ENCODE peak calls at places on chromosomes 12 and 14, in eight cellular contexts. B is HepG2, E is A549, J is transverse colon, I is heart left ventricle, U is sigmoid colon, F is spleen, A is H1. L is an unnamed sample. For H3K9me3, the result is how much of the 10 kb centered on the place peaks cover.

GRCh38 chr12:2683283-2684025 is 111.3 kb upstream of the FKBP4 start:
- DNase-seq in J (peak), F (no peak), E (no peak), U (no peak), I (no peak), B (no peak), A (no peak), L (no peak)

GRCh38 chr14:92783813-92784431 is 10.2 kb upstream of the GOLGA5 start:
- DNase-seq in E (peak), A (no peak), B (peak), J (peak), I (peak), U (no peak), F (no peak), L (no peak)

GRCh38 chr12:127272864-127273263 is 994.1 kb upstream of the TMEM132C start:
- DNase-seq in A (no peak), I (no peak), F (no peak), U (no peak), E (no peak), J (no peak), B (no peak), L (no peak)

GRCh38 chr14:50064993-50065392 is 51.4 kb downstream of the VCPKMT start:
- DNase-seq in E (no peak), I (peak), A (no peak), J (peak), U (no peak), F (peak), B (no peak), L (peak)

GRCh38 chr12:107554941-107555340 is 130.7 kb upstream of the PWP1 start:
- DNase-seq in E (no peak), I (no peak), A (no peak), F (no peak), U (no peak), B (no peak), J (no peak), L (no peak)

GRCh38 chr14:94125659-94126418 is 3.6 kb downstream of the IFI27L2 start:
- DNase-seq in J (no peak), F (no peak), I (no peak), U (peak), E (no peak), B (no peak), A (peak), L (peak)

GRCh38 chr14:103854822-103855733 is 7.7 kb upstream of the PPP1R13B start:
- DNase-seq in B (peak), F (peak), E (no peak), I (peak), U (no peak), A (peak), J (peak), L (peak)

GRCh38 chr14:94129758-94130414 is 482 bp upstream of the IFI27L2 start:
- DNase-seq in J (no peak), A (peak), F (no peak), E (peak), B (no peak), I (peak), U (no peak), L (no peak)

GRCh38 chr12:119613319-119613936 is 19.9 kb downstream of the TMEM233 start:
- DNase-seq in F (no peak), U (no peak), E (no peak), J (no peak), B (peak), I (no peak), A (no peak), L (peak)

GRCh38 chr12:76697849-76698248 is 66.1 kb upstream of the ZDHHC17 start:
- DNase-seq in F (no peak), E (no peak), I (no peak), A (no peak), U (no peak), J (no peak), B (no peak), L (no peak)

DNA sequence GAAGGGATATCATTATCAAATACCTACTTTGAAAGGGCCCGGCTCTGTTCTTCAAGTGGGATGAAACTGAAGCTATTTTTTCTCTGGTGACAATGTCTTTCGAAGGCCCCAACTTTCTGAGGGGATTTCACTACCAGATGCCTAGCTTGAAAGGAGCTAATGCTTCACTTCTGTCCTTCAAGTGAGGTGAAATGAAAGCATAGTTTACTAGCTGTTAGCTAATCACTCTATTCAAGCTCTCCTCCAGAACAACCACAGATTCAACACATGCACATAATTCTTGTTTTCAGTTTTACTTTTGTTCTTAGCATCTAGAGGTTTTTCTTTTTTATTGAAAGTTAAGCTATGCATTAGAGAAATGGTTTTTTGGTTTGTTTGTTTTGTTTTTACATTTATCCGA is 571.4 kb downstream of the NOVA1 start:
- DNase-seq in J (no peak), A (no peak), U (no peak), F (no peak), B (no peak), E (no peak), I (no peak), L (no peak)
- H3K9me3 ChIP-seq in J (under half), A (under half), U (under half), F (under half), B (half or more), E (under half), I (under half), L (under half)

GRCh38 chr14:68283378-68284123 is 464.0 kb downstream of the RAD51B start:
- DNase-seq in E (no peak), I (peak), A (no peak), J (peak), B (no peak), F (peak), U (no peak), L (no peak)
- TF ChIP-seq POLR2A in E (no peak), I (no peak), A (no peak), J (no peak), B (no peak), F (no peak), U (no peak), L (no peak)

GRCh38 chr12:71397433-71397954 is 42.1 kb upstream of the LGR5 start:
- DNase-seq in B (no peak), A (no peak), J (no peak), F (no peak), U (no peak), I (no peak), E (no peak), L (no peak)

GRCh38 chr12:71393625-71394024 is 46.0 kb upstream of the LGR5 start:
- DNase-seq in A (no peak), J (no peak), F (no peak), B (no peak), U (no peak), I (no peak), E (no peak), L (no peak)

GRCh38 chr12:71392521-71393145 is 47.0 kb upstream of the LGR5 start:
- DNase-seq in U (no peak), B (peak), A (no peak), J (no peak), F (no peak), E (peak), I (no peak), L (no peak)
- H3K9me3 ChIP-seq in U (under half), B (under half), A (under half), J (under half), F (under half), E (under half), I (under half), L (under half)

DNA sequence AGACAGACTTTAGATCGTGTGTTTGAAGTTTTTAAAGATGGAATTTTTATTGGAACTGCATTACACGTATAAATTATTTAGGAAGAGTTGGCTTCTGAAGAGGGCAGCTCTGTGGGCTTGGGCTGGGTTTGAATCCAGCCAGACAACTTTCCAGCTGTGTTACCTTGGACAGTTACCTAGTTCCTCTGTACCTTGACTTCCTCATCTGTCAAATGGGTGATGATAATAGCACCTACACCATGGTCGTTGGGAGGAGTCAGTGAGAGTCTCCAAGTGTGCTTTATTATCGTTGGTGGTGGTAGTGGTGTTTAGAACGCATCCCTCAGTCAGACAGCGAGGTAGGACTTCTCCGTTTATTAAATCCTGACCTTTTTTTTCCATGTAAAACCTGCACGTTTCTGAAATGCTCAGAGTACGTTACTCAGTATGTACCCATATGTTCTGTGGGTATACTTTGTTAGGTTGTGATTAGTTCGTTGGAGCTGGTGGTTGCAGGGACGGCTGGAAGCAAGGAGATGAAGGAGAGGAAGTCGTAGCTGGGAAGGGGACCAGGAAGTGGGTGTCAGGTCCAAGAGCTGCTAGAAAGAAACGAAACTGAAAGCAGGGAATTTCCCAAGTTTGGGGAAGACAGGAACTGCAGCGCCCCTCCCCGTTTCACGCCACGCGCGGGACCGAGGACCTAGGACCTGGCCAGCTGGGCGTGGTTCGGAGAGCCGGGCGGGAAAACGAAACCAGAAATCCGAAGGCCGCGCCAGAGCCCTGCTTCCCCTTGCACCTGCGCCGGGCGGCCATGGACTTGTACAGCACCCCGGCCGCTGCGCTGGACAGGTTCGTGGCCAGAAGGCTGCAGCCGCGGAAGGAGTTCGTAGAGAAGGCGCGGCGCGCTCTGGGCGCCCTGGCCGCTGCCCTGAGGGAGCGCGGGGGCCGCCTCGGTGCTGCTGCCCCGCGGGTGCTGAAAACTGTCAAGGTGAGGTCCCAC is at the start of gene OAS3:
- DNase-seq in U (peak), I (peak), B (peak), F (peak), A (peak), E (peak), J (peak), L (peak)
- TF ChIP-seq POLR2A in U (no peak), I (no peak), B (no peak), F (no peak), A (no peak), E (peak), J (peak), L (no peak)

DNA sequence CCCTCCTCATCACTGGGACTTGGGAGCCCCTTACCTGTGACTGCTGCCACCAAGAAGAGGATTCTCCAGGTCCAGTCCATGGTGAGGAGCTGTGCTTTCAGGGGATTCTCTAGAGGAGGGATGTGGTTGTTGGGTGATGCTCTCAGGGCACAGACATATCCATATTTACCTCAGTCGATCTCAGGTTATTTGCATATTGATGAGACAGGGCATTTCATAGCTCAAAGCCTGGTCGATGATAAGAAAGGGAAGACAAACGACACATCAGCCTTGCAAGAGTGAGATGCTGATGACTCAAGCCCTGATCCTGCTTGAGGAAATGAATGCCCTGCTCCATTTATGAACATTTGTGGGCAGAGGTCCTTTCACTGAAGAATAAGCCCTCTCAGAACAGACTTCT is 981.0 kb downstream of the TMEM121 start:
- DNase-seq in B (no peak), F (no peak), I (no peak), U (no peak), J (no peak), A (no peak), E (no peak), L (no peak)
- H3K9me3 ChIP-seq in B (under half), F (under half), I (under half), U (under half), J (under half), A (half or more), E (under half), L (under half)

GRCh38 chr12:6069452-6070093 is 54.9 kb downstream of the VWF start:
- DNase-seq in A (no peak), U (no peak), F (no peak), I (no peak), B (no peak), E (no peak), J (no peak), L (no peak)
- TF ChIP-seq POLR2A in A (no peak), U (no peak), F (no peak), I (no peak), B (no peak), E (no peak), J (no peak), L (no peak)

GRCh38 chr12:18361431-18361830 is 100.1 kb downstream of the PIK3C2G start:
- DNase-seq in J (no peak), B (no peak), F (no peak), A (no peak), U (no peak), I (no peak), E (no peak), L (no peak)
- H3K9me3 ChIP-seq in J (under half), B (under half), F (under half), A (under half), U (under half), I (under half), E (under half), L (under half)